ENCODE peak calls at places on chromosomes 11 and 22, in nine cellular contexts. One of them, this sample, is unnamed.

GRCh38 chr11:76456571-76456970 is 11.8 kb downstream of the EMSY start:
- DNase-seq in T-helper 2 cell: no peak
- DNase-seq in fibroblast of the aortic adventitia: no peak
- DNase-seq in breast epithelium: no peak
- DNase-seq in AG09319: no peak
- DNase-seq in NCI-H2029 treated with DMSO at 0.1 percent for 48 hours: no peak
- DNase-seq in right lobe of liver: no peak
- DNase-seq in activated CD4-positive, alpha-beta T cell treated with anti-CD3 and anti-CD28 coated beads, Interleukin-2, amount 50 U/mL, for 1 hour: no peak
- DNase-seq in astrocyte of the hippocampus: peak
- DNase-seq in this sample: no peak

GRCh38 chr11:2770556-2771301 is 70.9 kb upstream of the KCNQ1OT1 start:
- DNase-seq in T-helper 2 cell: no peak
- DNase-seq in breast epithelium: peak
- DNase-seq in right lobe of liver: peak
- DNase-seq in AG09319: no peak
- DNase-seq in NCI-H2029 treated with DMSO at 0.1 percent for 48 hours: no peak
- DNase-seq in astrocyte of the hippocampus: no peak
- DNase-seq in fibroblast of the aortic adventitia: no peak
- DNase-seq in activated CD4-positive, alpha-beta T cell treated with anti-CD3 and anti-CD28 coated beads, Interleukin-2, amount 50 U/mL, for 1 hour: no peak
- DNase-seq in this sample: no peak

GRCh38 chr11:33930317-33931021 is 38.6 kb upstream of the LMO2 start:
- DNase-seq in T-helper 2 cell: no peak
- DNase-seq in astrocyte of the hippocampus: no peak
- DNase-seq in right lobe of liver: no peak
- DNase-seq in fibroblast of the aortic adventitia: peak
- DNase-seq in AG09319: no peak
- DNase-seq in activated CD4-positive, alpha-beta T cell treated with anti-CD3 and anti-CD28 coated beads, Interleukin-2, amount 50 U/mL, for 1 hour: no peak
- DNase-seq in breast epithelium: no peak
- DNase-seq in NCI-H2029 treated with DMSO at 0.1 percent for 48 hours: no peak
- DNase-seq in this sample: no peak

GRCh38 chr22:45344339-45344738 is 34.6 kb downstream of the FAM118A start:
- DNase-seq in NCI-H2029 treated with DMSO at 0.1 percent for 48 hours: no peak
- DNase-seq in fibroblast of the aortic adventitia: peak
- DNase-seq in activated CD4-positive, alpha-beta T cell treated with anti-CD3 and anti-CD28 coated beads, Interleukin-2, amount 50 U/mL, for 1 hour: no peak
- DNase-seq in astrocyte of the hippocampus: no peak
- DNase-seq in right lobe of liver: no peak
- DNase-seq in breast epithelium: no peak
- DNase-seq in T-helper 2 cell: no peak
- DNase-seq in AG09319: no peak
- DNase-seq in this sample: no peak

GRCh38 chr22:38881464-38881871 is 9.5 kb upstream of the CBX6 start:
- DNase-seq in breast epithelium: no peak
- DNase-seq in astrocyte of the hippocampus: peak
- DNase-seq in right lobe of liver: peak
- DNase-seq in AG09319: peak
- DNase-seq in activated CD4-positive, alpha-beta T cell treated with anti-CD3 and anti-CD28 coated beads, Interleukin-2, amount 50 U/mL, for 1 hour: no peak
- DNase-seq in fibroblast of the aortic adventitia: peak
- DNase-seq in T-helper 2 cell: no peak
- DNase-seq in NCI-H2029 treated with DMSO at 0.1 percent for 48 hours: no peak
- DNase-seq in this sample: no peak

GRCh38 chr11:116499396-116500001 is 273.3 kb downstream of the BUD13 start:
- DNase-seq in breast epithelium: peak
- DNase-seq in T-helper 2 cell: peak
- DNase-seq in fibroblast of the aortic adventitia: peak
- DNase-seq in AG09319: peak
- DNase-seq in activated CD4-positive, alpha-beta T cell treated with anti-CD3 and anti-CD28 coated beads, Interleukin-2, amount 50 U/mL, for 1 hour: peak
- DNase-seq in right lobe of liver: peak
- DNase-seq in astrocyte of the hippocampus: peak
- DNase-seq in NCI-H2029 treated with DMSO at 0.1 percent for 48 hours: peak
- DNase-seq in this sample: peak

GRCh38 chr11:93192163-93192562 is 5.6 kb downstream of the SLC36A4 start:
- DNase-seq in NCI-H2029 treated with DMSO at 0.1 percent for 48 hours: peak
- DNase-seq in AG09319: no peak
- DNase-seq in fibroblast of the aortic adventitia: no peak
- DNase-seq in astrocyte of the hippocampus: no peak
- DNase-seq in right lobe of liver: no peak
- DNase-seq in activated CD4-positive, alpha-beta T cell treated with anti-CD3 and anti-CD28 coated beads, Interleukin-2, amount 50 U/mL, for 1 hour: no peak
- DNase-seq in T-helper 2 cell: no peak
- DNase-seq in breast epithelium: no peak
- DNase-seq in this sample: no peak

GRCh38 chr11:57662893-57663292 is 5.0 kb upstream of the ZDHHC5 start:
- DNase-seq in activated CD4-positive, alpha-beta T cell treated with anti-CD3 and anti-CD28 coated beads, Interleukin-2, amount 50 U/mL, for 1 hour: no peak
- DNase-seq in AG09319: no peak
- DNase-seq in T-helper 2 cell: no peak
- DNase-seq in astrocyte of the hippocampus: no peak
- DNase-seq in right lobe of liver: no peak
- DNase-seq in fibroblast of the aortic adventitia: no peak
- DNase-seq in NCI-H2029 treated with DMSO at 0.1 percent for 48 hours: no peak
- DNase-seq in breast epithelium: no peak
- DNase-seq in this sample: no peak

GRCh38 chr11:130634981-130635473 is 186.6 kb downstream of the ADAMTS15 start:
- DNase-seq in T-helper 2 cell: peak
- DNase-seq in astrocyte of the hippocampus: peak
- DNase-seq in activated CD4-positive, alpha-beta T cell treated with anti-CD3 and anti-CD28 coated beads, Interleukin-2, amount 50 U/mL, for 1 hour: no peak
- DNase-seq in fibroblast of the aortic adventitia: peak
- DNase-seq in right lobe of liver: no peak
- DNase-seq in NCI-H2029 treated with DMSO at 0.1 percent for 48 hours: peak
- DNase-seq in AG09319: no peak
- DNase-seq in breast epithelium: no peak
- DNase-seq in this sample: no peak

GRCh38 chr11:114330373-114330772 is 34.2 kb downstream of the NNMT start:
- DNase-seq in NCI-H2029 treated with DMSO at 0.1 percent for 48 hours: no peak
- DNase-seq in right lobe of liver: no peak
- DNase-seq in T-helper 2 cell: no peak
- DNase-seq in astrocyte of the hippocampus: no peak
- DNase-seq in breast epithelium: no peak
- DNase-seq in fibroblast of the aortic adventitia: no peak
- DNase-seq in activated CD4-positive, alpha-beta T cell treated with anti-CD3 and anti-CD28 coated beads, Interleukin-2, amount 50 U/mL, for 1 hour: no peak
- DNase-seq in AG09319: no peak
- DNase-seq in this sample: no peak

GRCh38 chr11:112961146-112961668 is at the start of gene NCAM1:
- DNase-seq in AG09319: no peak
- DNase-seq in fibroblast of the aortic adventitia: peak
- DNase-seq in breast epithelium: no peak
- DNase-seq in astrocyte of the hippocampus: peak
- DNase-seq in right lobe of liver: peak
- DNase-seq in T-helper 2 cell: peak
- DNase-seq in activated CD4-positive, alpha-beta T cell treated with anti-CD3 and anti-CD28 coated beads, Interleukin-2, amount 50 U/mL, for 1 hour: no peak
- DNase-seq in NCI-H2029 treated with DMSO at 0.1 percent for 48 hours: peak
- DNase-seq in this sample: peak

GRCh38 chr22:42829311-42829710 is 27.8 kb downstream of the ARFGAP3 start:
- DNase-seq in AG09319: no peak
- DNase-seq in T-helper 2 cell: no peak
- DNase-seq in activated CD4-positive, alpha-beta T cell treated with anti-CD3 and anti-CD28 coated beads, Interleukin-2, amount 50 U/mL, for 1 hour: no peak
- DNase-seq in astrocyte of the hippocampus: no peak
- DNase-seq in right lobe of liver: no peak
- DNase-seq in NCI-H2029 treated with DMSO at 0.1 percent for 48 hours: no peak
- DNase-seq in fibroblast of the aortic adventitia: no peak
- DNase-seq in breast epithelium: no peak
- DNase-seq in this sample: no peak

GRCh38 chr11:125062931-125063428 is at the start of gene SLC37A2:
- DNase-seq in breast epithelium: no peak
- DNase-seq in T-helper 2 cell: peak
- DNase-seq in fibroblast of the aortic adventitia: peak
- DNase-seq in AG09319: no peak
- DNase-seq in NCI-H2029 treated with DMSO at 0.1 percent for 48 hours: no peak
- DNase-seq in activated CD4-positive, alpha-beta T cell treated with anti-CD3 and anti-CD28 coated beads, Interleukin-2, amount 50 U/mL, for 1 hour: peak
- DNase-seq in astrocyte of the hippocampus: peak
- DNase-seq in right lobe of liver: peak
- DNase-seq in this sample: no peak

GRCh38 chr11:35116245-35116644 is 22.7 kb upstream of the CD44 start:
- DNase-seq in NCI-H2029 treated with DMSO at 0.1 percent for 48 hours: no peak
- DNase-seq in right lobe of liver: no peak
- DNase-seq in AG09319: no peak
- DNase-seq in breast epithelium: no peak
- DNase-seq in astrocyte of the hippocampus: no peak
- DNase-seq in T-helper 2 cell: no peak
- DNase-seq in fibroblast of the aortic adventitia: peak
- DNase-seq in activated CD4-positive, alpha-beta T cell treated with anti-CD3 and anti-CD28 coated beads, Interleukin-2, amount 50 U/mL, for 1 hour: no peak
- DNase-seq in this sample: no peak

GRCh38 chr11:27571151-27571840 is 64.7 kb upstream of the LIN7C start:
- DNase-seq in activated CD4-positive, alpha-beta T cell treated with anti-CD3 and anti-CD28 coated beads, Interleukin-2, amount 50 U/mL, for 1 hour: no peak
- DNase-seq in right lobe of liver: no peak
- DNase-seq in T-helper 2 cell: no peak
- DNase-seq in breast epithelium: no peak
- DNase-seq in AG09319: peak
- DNase-seq in NCI-H2029 treated with DMSO at 0.1 percent for 48 hours: no peak
- DNase-seq in fibroblast of the aortic adventitia: peak
- DNase-seq in astrocyte of the hippocampus: peak
- DNase-seq in this sample: no peak

GRCh38 chr11:134541951-134542350 is 129.9 kb upstream of the B3GAT1 start:
- DNase-seq in activated CD4-positive, alpha-beta T cell treated with anti-CD3 and anti-CD28 coated beads, Interleukin-2, amount 50 U/mL, for 1 hour: no peak
- DNase-seq in right lobe of liver: peak
- DNase-seq in astrocyte of the hippocampus: no peak
- DNase-seq in T-helper 2 cell: no peak
- DNase-seq in AG09319: no peak
- DNase-seq in fibroblast of the aortic adventitia: no peak
- DNase-seq in NCI-H2029 treated with DMSO at 0.1 percent for 48 hours: no peak
- DNase-seq in breast epithelium: no peak
- DNase-seq in this sample: no peak

GRCh38 chr11:64868904-64869570 is 9.4 kb downstream of the EHD1 start:
- DNase-seq in T-helper 2 cell: peak
- DNase-seq in NCI-H2029 treated with DMSO at 0.1 percent for 48 hours: no peak
- DNase-seq in astrocyte of the hippocampus: peak
- DNase-seq in AG09319: no peak
- DNase-seq in fibroblast of the aortic adventitia: peak
- DNase-seq in breast epithelium: no peak
- DNase-seq in right lobe of liver: no peak
- DNase-seq in activated CD4-positive, alpha-beta T cell treated with anti-CD3 and anti-CD28 coated beads, Interleukin-2, amount 50 U/mL, for 1 hour: no peak
- DNase-seq in this sample: no peak

GRCh38 chr11:1825785-1826451 is 8.9 kb upstream of the SYT8 start:
- DNase-seq in right lobe of liver: peak
- DNase-seq in breast epithelium: no peak
- DNase-seq in AG09319: no peak
- DNase-seq in T-helper 2 cell: no peak
- DNase-seq in NCI-H2029 treated with DMSO at 0.1 percent for 48 hours: no peak
- DNase-seq in astrocyte of the hippocampus: no peak
- DNase-seq in fibroblast of the aortic adventitia: no peak
- DNase-seq in activated CD4-positive, alpha-beta T cell treated with anti-CD3 and anti-CD28 coated beads, Interleukin-2, amount 50 U/mL, for 1 hour: no peak
- DNase-seq in this sample: no peak

GRCh38 chr11:88208742-88209141 is 33.5 kb upstream of the RAB38 start:
- DNase-seq in T-helper 2 cell: no peak
- DNase-seq in breast epithelium: no peak
- DNase-seq in astrocyte of the hippocampus: no peak
- DNase-seq in fibroblast of the aortic adventitia: peak
- DNase-seq in AG09319: no peak
- DNase-seq in NCI-H2029 treated with DMSO at 0.1 percent for 48 hours: no peak
- DNase-seq in activated CD4-positive, alpha-beta T cell treated with anti-CD3 and anti-CD28 coated beads, Interleukin-2, amount 50 U/mL, for 1 hour: no peak
- DNase-seq in right lobe of liver: no peak
- DNase-seq in this sample: no peak

GRCh38 chr11:2383823-2384722 is 7.0 kb downstream of the CD81 start:
- DNase-seq in fibroblast of the aortic adventitia: no peak
- DNase-seq in AG09319: no peak
- DNase-seq in T-helper 2 cell: no peak
- DNase-seq in right lobe of liver: peak
- DNase-seq in activated CD4-positive, alpha-beta T cell treated with anti-CD3 and anti-CD28 coated beads, Interleukin-2, amount 50 U/mL, for 1 hour: peak
- DNase-seq in astrocyte of the hippocampus: no peak
- DNase-seq in breast epithelium: no peak
- DNase-seq in NCI-H2029 treated with DMSO at 0.1 percent for 48 hours: no peak
- DNase-seq in this sample: no peak

GRCh38 chr11:68121067-68121899 is at the start of gene CHKA:
- DNase-seq in activated CD4-positive, alpha-beta T cell treated with anti-CD3 and anti-CD28 coated beads, Interleukin-2, amount 50 U/mL, for 1 hour: peak
- DNase-seq in AG09319: peak
- DNase-seq in NCI-H2029 treated with DMSO at 0.1 percent for 48 hours: peak
- DNase-seq in right lobe of liver: peak
- DNase-seq in fibroblast of the aortic adventitia: peak
- DNase-seq in astrocyte of the hippocampus: peak
- DNase-seq in T-helper 2 cell: peak
- DNase-seq in breast epithelium: peak
- DNase-seq in this sample: peak

GRCh38 chr22:43971112-43971511 is 15.9 kb downstream of the SAMM50 start:
- DNase-seq in AG09319: no peak
- DNase-seq in NCI-H2029 treated with DMSO at 0.1 percent for 48 hours: no peak
- DNase-seq in fibroblast of the aortic adventitia: no peak
- DNase-seq in activated CD4-positive, alpha-beta T cell treated with anti-CD3 and anti-CD28 coated beads, Interleukin-2, amount 50 U/mL, for 1 hour: no peak
- DNase-seq in astrocyte of the hippocampus: no peak
- DNase-seq in right lobe of liver: peak
- DNase-seq in T-helper 2 cell: no peak
- DNase-seq in breast epithelium: no peak
- DNase-seq in this sample: no peak

GRCh38 chr11:72066855-72067254 is 13.5 kb downstream of the NUMA1 start:
- DNase-seq in T-helper 2 cell: no peak
- DNase-seq in fibroblast of the aortic adventitia: no peak
- DNase-seq in AG09319: no peak
- DNase-seq in activated CD4-positive, alpha-beta T cell treated with anti-CD3 and anti-CD28 coated beads, Interleukin-2, amount 50 U/mL, for 1 hour: no peak
- DNase-seq in astrocyte of the hippocampus: no peak
- DNase-seq in NCI-H2029 treated with DMSO at 0.1 percent for 48 hours: no peak
- DNase-seq in breast epithelium: no peak
- DNase-seq in right lobe of liver: no peak
- DNase-seq in this sample: no peak